ENCODE peak calls at places on chromosomes 2 and 18, in eight cellular contexts. S is CD8-positive, alpha-beta memory T cell; R is heart left ventricle; F is pancreas; I is thoracic aorta; B is right cardiac atrium; V is aorta; Y is gastrocnemius medialis. X is an unnamed sample.

GRCh38 chr2:168350380-168350779 is 103.0 kb upstream of the STK39 start:
- DNase-seq in S (no peak), R (no peak), F (no peak), I (no peak), B (no peak), V (no peak), Y (no peak), X (no peak)

GRCh38 chr2:143161982-143162837 is 33.0 kb downstream of the ARHGAP15 start:
- DNase-seq in S (peak), R (peak), F (peak), I (no peak), B (peak), V (no peak), Y (peak), X (no peak)

GRCh38 chr2:103496850-103497249 is 735.0 kb downstream of the TMEM182 start:
- DNase-seq in S (no peak), R (no peak), F (no peak), I (no peak), B (no peak), V (no peak), Y (no peak), X (no peak)

GRCh38 chr2:75221872-75222271 is 22.6 kb upstream of the TACR1 start:
- DNase-seq in S (no peak), R (no peak), F (no peak), I (no peak), B (no peak), V (no peak), Y (no peak), X (no peak)

GRCh38 chr2:237137626-237138323 is 52.1 kb downstream of the COPS8 start:
- DNase-seq in S (no peak), R (no peak), F (no peak), I (no peak), B (no peak), V (no peak), Y (no peak), X (no peak)

GRCh38 chr2:238727585-238728321 is 120.1 kb upstream of the TWIST2 start:
- DNase-seq in S (no peak), R (no peak), F (no peak), I (no peak), B (peak), V (peak), Y (peak), X (peak)

GRCh38 chr2:150156940-150157339 is 330.5 kb downstream of the RND3 start:
- DNase-seq in S (no peak), R (no peak), F (no peak), I (no peak), B (no peak), V (no peak), Y (no peak), X (no peak)

GRCh38 chr18:36191286-36191685 is 4.0 kb downstream of the MOCOS start:
- DNase-seq in S (no peak), R (no peak), F (no peak), I (no peak), B (no peak), V (no peak), Y (no peak), X (no peak)

GRCh38 chr2:5367321-5367720 is 324.9 kb upstream of the SOX11 start:
- DNase-seq in S (no peak), R (no peak), F (no peak), I (no peak), B (no peak), V (no peak), Y (no peak), X (no peak)

GRCh38 chr18:76234559-76234958 is 260.5 kb downstream of the ZNF516 start:
- DNase-seq in S (no peak), R (no peak), F (no peak), I (no peak), B (peak), V (no peak), Y (no peak), X (no peak)

GRCh38 chr18:42306208-42306980 is 351.4 kb downstream of the PIK3C3 start:
- DNase-seq in S (no peak), R (no peak), F (no peak), I (no peak), B (no peak), V (no peak), Y (no peak), X (no peak)

GRCh38 chr18:31203794-31204148 is 41.1 kb upstream of the DSC1 start:
- DNase-seq in S (no peak), R (no peak), F (no peak), I (no peak), B (no peak), V (no peak), Y (no peak), X (no peak)

GRCh38 chr18:31204833-31205232 is 42.2 kb upstream of the DSC1 start:
- DNase-seq in S (no peak), R (no peak), F (no peak), I (no peak), B (peak), V (no peak), Y (no peak), X (no peak)

GRCh38 chr18:31205273-31205672 is 42.6 kb upstream of the DSC1 start:
- DNase-seq in S (no peak), R (no peak), F (no peak), I (no peak), B (no peak), V (no peak), Y (no peak), X (no peak)

GRCh38 chr18:31204169-31204568 is 41.5 kb upstream of the DSC1 start:
- DNase-seq in S (no peak), R (no peak), F (no peak), I (no peak), B (no peak), V (no peak), Y (no peak), X (no peak)

DNA sequence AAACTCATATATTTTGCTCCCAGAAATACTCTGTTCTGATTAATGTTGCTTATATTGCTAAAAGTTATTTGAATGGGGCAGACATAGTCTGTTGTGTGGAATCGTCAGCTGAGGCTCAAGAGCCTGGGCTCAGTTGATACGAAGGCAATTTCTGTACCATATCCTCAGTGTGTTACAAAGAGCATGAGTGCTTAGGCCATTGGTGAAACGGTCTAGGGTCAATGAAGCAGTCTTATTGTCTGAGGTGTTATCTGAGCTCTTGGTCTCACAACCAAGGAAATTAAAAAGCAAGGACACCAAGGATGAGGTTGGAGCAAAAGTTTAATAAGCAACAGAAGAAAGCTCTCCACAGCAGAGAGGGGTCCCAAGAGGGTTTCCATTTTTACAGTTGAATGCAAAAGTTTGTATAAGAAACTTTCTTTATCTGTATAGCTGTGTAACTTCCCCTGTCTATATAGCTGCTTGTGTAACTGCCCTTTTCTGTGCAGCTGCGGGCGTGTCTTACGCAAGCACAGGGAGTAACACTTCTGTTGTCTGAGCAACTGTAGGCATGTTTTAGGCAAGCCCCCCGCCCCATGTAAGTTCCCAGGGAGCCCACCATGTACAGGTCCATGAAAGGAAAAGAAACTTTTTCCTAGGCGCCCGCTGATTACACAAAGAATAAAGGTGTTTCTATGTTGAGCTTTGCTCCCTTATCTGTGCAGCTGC is 40.6 kb upstream of the DSC1 start:
- DNase-seq in S (no peak), R (no peak), F (no peak), I (no peak), B (peak), V (peak), Y (peak), X (peak)
- H3K27ac ChIP-seq in S (no peak), R (peak), F (no peak), I (no peak), B (peak), V (no peak), Y (no peak), X (no peak)

GRCh38 chr2:201432551-201433388 is 18.5 kb downstream of the TRAK2 start:
- DNase-seq in S (no peak), R (peak), F (no peak), I (no peak), B (peak), V (no peak), Y (no peak), X (no peak)

GRCh38 chr2:201432038-201432437 is 19.2 kb downstream of the TRAK2 start:
- DNase-seq in S (peak), R (no peak), F (no peak), I (no peak), B (no peak), V (no peak), Y (no peak), X (no peak)

GRCh38 chr2:201430839-201431238 is 20.4 kb downstream of the TRAK2 start:
- DNase-seq in S (no peak), R (no peak), F (no peak), I (no peak), B (no peak), V (no peak), Y (no peak), X (no peak)

GRCh38 chr2:201436141-201436540 is 15.1 kb downstream of the TRAK2 start:
- DNase-seq in S (no peak), R (no peak), F (no peak), I (no peak), B (no peak), V (no peak), Y (no peak), X (no peak)

DNA sequence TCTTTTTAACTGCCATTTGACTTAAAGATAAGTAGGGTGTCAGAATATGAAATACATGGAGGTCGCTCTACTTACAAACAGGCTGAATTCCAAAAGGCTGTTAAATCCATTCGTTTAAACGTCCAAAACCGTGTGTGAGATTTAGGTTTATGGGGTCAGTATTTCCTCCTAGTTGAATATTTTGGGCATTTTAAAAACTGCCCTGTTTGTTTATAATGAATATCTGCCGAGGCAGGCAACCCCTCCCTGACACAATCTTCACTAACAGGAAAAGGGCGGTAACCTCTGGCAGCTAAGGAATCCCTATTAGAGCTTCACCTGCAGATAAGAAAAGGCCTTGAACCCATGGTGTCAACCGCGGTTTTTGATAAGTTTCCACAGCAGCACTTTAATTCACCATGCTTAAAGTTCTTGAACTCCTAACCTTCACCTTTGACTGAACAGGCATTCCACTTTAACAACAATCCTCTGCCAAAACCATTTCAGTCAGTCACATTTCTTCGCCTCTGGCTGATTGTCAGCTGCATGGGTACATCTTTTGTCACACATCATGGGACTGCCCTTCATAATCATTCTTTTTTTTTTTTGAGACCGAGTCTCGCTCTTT is 17.8 kb downstream of the TRAK2 start:
- DNase-seq in S (no peak), R (peak), F (no peak), I (no peak), B (no peak), V (no peak), Y (no peak), X (no peak)
- H3K27ac ChIP-seq in S (no peak), R (peak), F (no peak), I (peak), B (peak), V (peak), Y (peak), X (peak)

GRCh38 chr2:48779019-48779418 is 23.5 kb upstream of the LHCGR start:
- DNase-seq in S (no peak), R (no peak), F (no peak), I (no peak), B (no peak), V (no peak), Y (no peak), X (no peak)
- H3K27ac ChIP-seq in S (no peak), R (no peak), F (no peak), I (no peak), B (no peak), V (no peak), Y (no peak), X (no peak)

GRCh38 chr2:47269316-47270232 is 114.5 kb upstream of the STPG4 start:
- DNase-seq in S (no peak), R (peak), F (no peak), I (peak), B (peak), V (peak), Y (peak), X (peak)

GRCh38 chr2:47272905-47273758 is 118.0 kb upstream of the STPG4 start:
- DNase-seq in S (no peak), R (no peak), F (no peak), I (no peak), B (no peak), V (no peak), Y (no peak), X (no peak)

GRCh38 chr2:47272031-47272864 is 117.1 kb upstream of the STPG4 start:
- DNase-seq in S (peak), R (peak), F (peak), I (peak), B (peak), V (peak), Y (peak), X (peak)

GRCh38 chr2:47270421-47270820 is 115.3 kb upstream of the STPG4 start:
- DNase-seq in S (no peak), R (no peak), F (no peak), I (no peak), B (peak), V (no peak), Y (no peak), X (no peak)

GRCh38 chr2:47271054-47272000 is 116.2 kb upstream of the STPG4 start:
- DNase-seq in S (no peak), R (no peak), F (no peak), I (no peak), B (no peak), V (no peak), Y (no peak), X (no peak)
- H3K27ac ChIP-seq in S (no peak), R (peak), F (no peak), I (peak), B (peak), V (peak), Y (no peak), X (peak)

GRCh38 chr2:29423267-29423666 is 308.1 kb downstream of the CLIP4 start:
- DNase-seq in S (no peak), R (no peak), F (no peak), I (no peak), B (no peak), V (no peak), Y (no peak), X (no peak)

GRCh38 chr2:29420999-29421856 is 306.0 kb downstream of the CLIP4 start:
- DNase-seq in S (no peak), R (no peak), F (no peak), I (no peak), B (no peak), V (no peak), Y (peak), X (no peak)

GRCh38 chr2:29420484-29420883 is 305.3 kb downstream of the CLIP4 start:
- DNase-seq in S (no peak), R (no peak), F (no peak), I (no peak), B (no peak), V (no peak), Y (no peak), X (no peak)

GRCh38 chr2:29417630-29418029 is 302.4 kb downstream of the CLIP4 start:
- DNase-seq in S (no peak), R (no peak), F (no peak), I (no peak), B (no peak), V (no peak), Y (no peak), X (no peak)
- H3K27ac ChIP-seq in S (no peak), R (no peak), F (no peak), I (no peak), B (no peak), V (no peak), Y (no peak), X (no peak)

GRCh38 chr18:3651266-3651665 is 201.3 kb downstream of the TGIF1 start:
- DNase-seq in S (no peak), R (no peak), F (no peak), I (no peak), B (no peak), V (no peak), Y (no peak), X (no peak)
- H3K27ac ChIP-seq in S (no peak), R (no peak), F (no peak), I (no peak), B (no peak), V (no peak), Y (no peak), X (no peak)

GRCh38 chr2:85796549-85797262 is 42.9 kb downstream of the ATOH8 start:
- DNase-seq in S (no peak), R (peak), F (no peak), I (no peak), B (peak), V (peak), Y (no peak), X (no peak)

GRCh38 chr2:85794038-85794441 is 40.2 kb downstream of the ATOH8 start:
- DNase-seq in S (no peak), R (no peak), F (no peak), I (no peak), B (no peak), V (no peak), Y (no peak), X (no peak)

GRCh38 chr2:85794491-85795121 is 40.8 kb downstream of the ATOH8 start:
- DNase-seq in S (no peak), R (peak), F (no peak), I (no peak), B (peak), V (peak), Y (no peak), X (no peak)

GRCh38 chr2:85796046-85796548 is 42.3 kb downstream of the ATOH8 start:
- DNase-seq in S (no peak), R (no peak), F (no peak), I (no peak), B (no peak), V (no peak), Y (no peak), X (no peak)

GRCh38 chr2:85795331-85796045 is 41.7 kb downstream of the ATOH8 start:
- DNase-seq in S (no peak), R (no peak), F (no peak), I (no peak), B (no peak), V (peak), Y (no peak), X (no peak)
- H3K27ac ChIP-seq in S (no peak), R (peak), F (no peak), I (peak), B (peak), V (peak), Y (peak), X (peak)

GRCh38 chr2:231452799-231453508 is 11.3 kb downstream of the NCL start:
- DNase-seq in S (no peak), R (no peak), F (no peak), I (no peak), B (no peak), V (no peak), Y (no peak), X (no peak)
- H3K27ac ChIP-seq in S (no peak), R (no peak), F (no peak), I (peak), B (no peak), V (no peak), Y (no peak), X (no peak)

GRCh38 chr2:68375522-68376040 is 10.5 kb downstream of the PLEK start:
- DNase-seq in S (no peak), R (no peak), F (no peak), I (no peak), B (no peak), V (no peak), Y (no peak), X (no peak)
- H3K27ac ChIP-seq in S (no peak), R (no peak), F (no peak), I (no peak), B (no peak), V (no peak), Y (no peak), X (no peak)

X was measured in lung.